ENCODE peak calls at places on chromosomes 1 and 21, in ten cellular contexts. F is sciatic nerve; R is EL; X is AG08396; W is stimulated activated CD4-positive, alpha-beta T cell treated with anti-CD3 and anti-CD28 coated beads, Interleukin-4, amount 100 ng/mL, for 4 hours; V is AG10803; E is AML-193; Z is stimulated activated CD8-positive, alpha-beta memory T cell treated with anti-CD3 and anti-CD28 coated beads, Interleukin-4, amount 100 ng/mL, for 1 hour; Q is HTR-8/SVneo; J is hepatocyte. D is an unnamed sample.

GRCh38 chr1:58874757-58875755 is 91.2 kb upstream of the JUN start:
- DNase-seq in F (peak; percentile 76), V (peak; percentile 91), Z (no peak), R (no peak), E (no peak), Q (no peak), X (peak; percentile 69), W (no peak), J (peak; percentile 40), D (peak; percentile 42)

GRCh38 chr1:22628698-22629444 is 7.6 kb upstream of the C1QA start:
- DNase-seq in F (no peak), W (no peak), Z (no peak), R (no peak), X (no peak), Q (no peak), E (no peak), V (no peak), J (no peak), D (no peak)

GRCh38 chr1:206540044-206540758 is 32.9 kb downstream of the RASSF5 start:
- DNase-seq in F (peak; percentile 78), Q (no peak), Z (no peak), V (no peak), J (no peak), R (no peak), W (no peak), X (no peak), E (no peak), D (no peak)

GRCh38 chr1:6460349-6461236 is 5.4 kb downstream of the TNFRSF25 start:
- DNase-seq in F (no peak), W (peak; percentile 96), R (no peak), E (no peak), V (no peak), Z (peak; percentile 50), J (no peak), Q (no peak), X (no peak), D (no peak)

GRCh38 chr21:37225440-37225839 is 41.7 kb downstream of the VPS26C start:
- DNase-seq in F (no peak), X (no peak), W (peak; percentile 32), E (no peak), V (no peak), R (no peak), Z (no peak), J (no peak), Q (no peak), D (no peak)

GRCh38 chr1:109979489-109980091 is 5.0 kb upstream of the AHCYL1 start:
- DNase-seq in F (no peak), R (peak; percentile 83), Q (no peak), V (peak; percentile 79), X (peak; percentile 55), E (no peak), W (no peak), Z (no peak), J (no peak), D (peak; percentile 55)

GRCh38 chr1:161091796-161092507 is 2.6 kb upstream of the NECTIN4 start:
- DNase-seq in E (no peak), V (no peak), F (no peak), Z (no peak), J (no peak), R (no peak), Q (no peak), W (no peak), X (no peak), D (no peak)

GRCh38 chr1:113219377-113219776 is 146.4 kb downstream of the LRIG2 start:
- DNase-seq in F (no peak), R (peak; percentile 6), Z (no peak), Q (no peak), J (no peak), X (no peak), W (no peak), E (no peak), V (no peak), D (no peak)

GRCh38 chr1:51945591-51945990 is 44.9 kb downstream of the RAB3B start:
- DNase-seq in F (no peak), W (no peak), Z (no peak), R (no peak), X (no peak), Q (no peak), J (no peak), V (peak; percentile 39), E (no peak), D (peak; percentile 47)

GRCh38 chr1:12206238-12206637 is 23.6 kb upstream of the VPS13D start:
- DNase-seq in J (no peak), Z (no peak), R (no peak), E (no peak), W (no peak), V (no peak), X (no peak), Q (no peak), F (no peak), D (no peak)

GRCh38 chr1:56025942-56026341 is 553.4 kb downstream of the PLPP3 start:
- DNase-seq in J (peak; percentile 29), W (no peak), X (no peak), R (no peak), F (no peak), Q (no peak), Z (no peak), E (no peak), V (no peak), D (peak; percentile 4)

GRCh38 chr21:36881223-36881622 is 85.2 kb downstream of the HLCS start:
- DNase-seq in W (no peak), V (peak; percentile 45), F (no peak), R (peak; percentile 71), E (no peak), Z (no peak), X (no peak), Q (peak; percentile 21), J (no peak), D (peak; percentile 68)

GRCh38 chr1:94865369-94865768 is 45.2 kb downstream of the SLC44A3 start:
- DNase-seq in X (no peak), Z (no peak), F (no peak), V (peak; percentile 90), Q (no peak), E (no peak), R (peak; percentile 52), J (no peak), W (no peak), D (peak; percentile 68)

GRCh38 chr1:89671775-89672488 is 39.0 kb downstream of the LRRC8C start:
- DNase-seq in V (no peak), X (no peak), R (peak; percentile 45), Z (no peak), W (no peak), F (no peak), Q (no peak), E (no peak), J (no peak), D (no peak)

GRCh38 chr1:243963566-243963965 is 87.5 kb upstream of the ZBTB18 start:
- DNase-seq in W (no peak), J (no peak), V (peak; percentile 27), X (no peak), E (peak; percentile 82), Q (no peak), Z (no peak), F (no peak), R (no peak), D (no peak)

GRCh38 chr1:89762801-89763648 is 57.8 kb upstream of the LRRC8D start:
- DNase-seq in E (peak; percentile 63), Z (peak; percentile 64), W (peak; percentile 84), R (peak; percentile 82), X (peak; percentile 88), V (peak; percentile 77), J (peak; percentile 92), F (peak; percentile 91), Q (peak; percentile 71), D (peak; percentile 96)